ENCODE peak calls at places on chromosomes 3 and 15, in seven cellular contexts. One of them, this sample, is unnamed.

GRCh38 chr15:92683511-92683834 is 27.9 kb upstream of the FAM174B start:
- DNase-seq in tibial artery: no peak
- DNase-seq in PC-9: no peak
- DNase-seq in fibroblast of the aortic adventitia: no peak
- DNase-seq in stomach: peak; percentile 72
- DNase-seq in AG10803: peak; percentile 22
- DNase-seq in upper lobe of right lung: no peak
- DNase-seq in this sample: no peak

GRCh38 chr3:9826815-9827574 is 16.8 kb downstream of the RPUSD3 start:
- DNase-seq in upper lobe of right lung: no peak
- DNase-seq in AG10803: no peak
- DNase-seq in tibial artery: no peak
- DNase-seq in PC-9: no peak
- DNase-seq in fibroblast of the aortic adventitia: no peak
- DNase-seq in stomach: no peak
- DNase-seq in this sample: no peak

GRCh38 chr15:43939070-43939469 is 112.3 kb downstream of the WDR76 start:
- DNase-seq in tibial artery: no peak
- DNase-seq in stomach: no peak
- DNase-seq in upper lobe of right lung: no peak
- DNase-seq in AG10803: no peak
- DNase-seq in PC-9: no peak
- DNase-seq in fibroblast of the aortic adventitia: peak; percentile 42
- DNase-seq in this sample: no peak

GRCh38 chr3:48820626-48821324 is 26.9 kb downstream of the PRKAR2A start:
- DNase-seq in tibial artery: no peak
- DNase-seq in AG10803: peak; percentile 62
- DNase-seq in fibroblast of the aortic adventitia: peak; percentile 96
- DNase-seq in upper lobe of right lung: no peak
- DNase-seq in PC-9: no peak
- DNase-seq in stomach: no peak
- DNase-seq in this sample: no peak

GRCh38 chr15:25783607-25784131 is 79.5 kb downstream of the ATP10A start:
- DNase-seq in PC-9: no peak
- DNase-seq in fibroblast of the aortic adventitia: peak; percentile 37
- DNase-seq in AG10803: peak; percentile 70
- DNase-seq in stomach: no peak
- DNase-seq in upper lobe of right lung: no peak
- DNase-seq in tibial artery: no peak
- DNase-seq in this sample: no peak

GRCh38 chr3:5166846-5167245 is 20.7 kb upstream of the EDEM1 start:
- DNase-seq in PC-9: no peak
- DNase-seq in AG10803: no peak
- DNase-seq in stomach: no peak
- DNase-seq in upper lobe of right lung: no peak
- DNase-seq in fibroblast of the aortic adventitia: no peak
- DNase-seq in tibial artery: no peak
- DNase-seq in this sample: no peak

GRCh38 chr3:21274000-21274671 is 476.9 kb downstream of the ZNF385D start:
- DNase-seq in tibial artery: no peak
- DNase-seq in stomach: no peak
- DNase-seq in upper lobe of right lung: no peak
- DNase-seq in fibroblast of the aortic adventitia: peak; percentile 78
- DNase-seq in PC-9: no peak
- DNase-seq in AG10803: peak; percentile 74
- DNase-seq in this sample: no peak

GRCh38 chr3:79531566-79532295 is 236.1 kb downstream of the ROBO1 start:
- DNase-seq in fibroblast of the aortic adventitia: no peak
- DNase-seq in tibial artery: no peak
- DNase-seq in PC-9: peak; percentile 53
- DNase-seq in upper lobe of right lung: no peak
- DNase-seq in stomach: no peak
- DNase-seq in AG10803: no peak
- DNase-seq in this sample: no peak

GRCh38 chr3:63096248-63097058 is 181.7 kb upstream of the SYNPR start:
- DNase-seq in fibroblast of the aortic adventitia: no peak
- DNase-seq in AG10803: no peak
- DNase-seq in PC-9: no peak
- DNase-seq in tibial artery: no peak
- DNase-seq in upper lobe of right lung: peak; percentile 48
- DNase-seq in stomach: no peak
- DNase-seq in this sample: no peak

GRCh38 chr3:38985981-38986380 is 65.8 kb downstream of the SCN11A start:
- DNase-seq in upper lobe of right lung: no peak
- DNase-seq in AG10803: peak; percentile 21
- DNase-seq in tibial artery: peak; percentile 22
- DNase-seq in stomach: no peak
- DNase-seq in fibroblast of the aortic adventitia: no peak
- DNase-seq in PC-9: no peak
- DNase-seq in this sample: no peak

GRCh38 chr3:140316461-140316860 is 361.4 kb upstream of the TRIM42 start:
- DNase-seq in stomach: no peak
- DNase-seq in upper lobe of right lung: no peak
- DNase-seq in PC-9: no peak
- DNase-seq in AG10803: no peak
- DNase-seq in fibroblast of the aortic adventitia: no peak
- DNase-seq in tibial artery: no peak
- DNase-seq in this sample: no peak

GRCh38 chr3:69906351-69906966 is 93.1 kb upstream of the SAMMSON start:
- DNase-seq in PC-9: no peak
- DNase-seq in AG10803: no peak
- DNase-seq in upper lobe of right lung: no peak
- DNase-seq in fibroblast of the aortic adventitia: no peak
- DNase-seq in tibial artery: no peak
- DNase-seq in stomach: no peak
- DNase-seq in this sample: no peak

GRCh38 chr3:182947892-182948291 is 32.4 kb downstream of the DCUN1D1 start:
- DNase-seq in AG10803: no peak
- DNase-seq in fibroblast of the aortic adventitia: no peak
- DNase-seq in PC-9: peak; percentile 51
- DNase-seq in upper lobe of right lung: no peak
- DNase-seq in tibial artery: no peak
- DNase-seq in stomach: no peak
- DNase-seq in this sample: no peak

DNA sequence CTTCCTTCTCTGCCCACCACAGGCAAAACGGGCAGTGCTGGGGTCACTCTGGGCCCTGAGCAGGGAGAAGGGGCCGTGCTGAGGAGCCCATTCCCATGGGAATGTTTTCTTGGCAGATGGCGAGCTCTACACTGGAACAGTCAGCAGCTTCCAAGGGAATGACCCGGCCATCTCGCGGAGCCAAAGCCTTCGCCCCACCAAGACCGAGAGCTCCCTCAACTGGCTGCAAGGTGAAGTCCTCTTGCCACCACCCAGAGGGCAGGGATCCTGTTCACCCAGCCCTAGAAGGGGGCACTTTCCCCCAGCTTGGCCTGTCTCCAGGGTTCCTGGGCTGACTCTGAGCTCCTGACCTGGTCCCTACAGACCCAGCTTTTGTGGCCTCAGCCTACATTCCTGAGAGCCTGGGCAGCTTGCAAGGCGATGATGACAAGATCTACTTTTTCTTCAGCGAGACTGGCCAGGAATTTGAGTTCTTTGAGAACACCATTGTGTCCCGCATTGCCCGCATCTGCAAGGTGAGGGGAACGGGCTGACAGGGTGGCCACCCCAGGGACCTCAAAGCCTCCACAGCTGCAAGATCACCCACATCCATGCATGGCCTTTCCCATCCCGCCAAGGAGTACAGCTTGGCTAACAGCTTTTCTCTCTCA is 12.4 kb downstream of the CIB1 start:
- DNase-seq in upper lobe of right lung: peak; percentile 82
- DNase-seq in tibial artery: peak; percentile 83
- DNase-seq in AG10803: peak; percentile 90
- DNase-seq in fibroblast of the aortic adventitia: peak; percentile 95
- DNase-seq in PC-9: peak; percentile 57
- DNase-seq in stomach: peak; percentile 81
- DNase-seq in this sample: no peak
- TF ChIP-seq CTCF in upper lobe of right lung: peak; percentile 68
- TF ChIP-seq CTCF in tibial artery: peak; percentile 81
- TF ChIP-seq CTCF in AG10803: peak; percentile 95
- TF ChIP-seq CTCF in fibroblast of the aortic adventitia: peak; percentile 93
- TF ChIP-seq CTCF in PC-9: peak; percentile 62
- TF ChIP-seq CTCF in stomach: peak; percentile 69
- TF ChIP-seq CTCF in this sample: peak; percentile 88

GRCh38 chr15:67082007-67082536 is 16.7 kb downstream of the SMAD3 start:
- DNase-seq in AG10803: no peak
- DNase-seq in fibroblast of the aortic adventitia: no peak
- DNase-seq in tibial artery: no peak
- DNase-seq in PC-9: peak; percentile 70
- DNase-seq in upper lobe of right lung: no peak
- DNase-seq in stomach: peak; percentile 81
- DNase-seq in this sample: no peak
- H3K4me3 ChIP-seq in AG10803: no peak overlapping the region
- H3K4me3 ChIP-seq in fibroblast of the aortic adventitia: no peak overlapping the region
- H3K4me3 ChIP-seq in tibial artery: no peak overlapping the region
- H3K4me3 ChIP-seq in PC-9: no peak overlapping the region
- H3K4me3 ChIP-seq in upper lobe of right lung: no peak overlapping the region
- H3K4me3 ChIP-seq in stomach: no peak overlapping the region
- H3K4me3 ChIP-seq in this sample: no peak overlapping the region

DNA sequence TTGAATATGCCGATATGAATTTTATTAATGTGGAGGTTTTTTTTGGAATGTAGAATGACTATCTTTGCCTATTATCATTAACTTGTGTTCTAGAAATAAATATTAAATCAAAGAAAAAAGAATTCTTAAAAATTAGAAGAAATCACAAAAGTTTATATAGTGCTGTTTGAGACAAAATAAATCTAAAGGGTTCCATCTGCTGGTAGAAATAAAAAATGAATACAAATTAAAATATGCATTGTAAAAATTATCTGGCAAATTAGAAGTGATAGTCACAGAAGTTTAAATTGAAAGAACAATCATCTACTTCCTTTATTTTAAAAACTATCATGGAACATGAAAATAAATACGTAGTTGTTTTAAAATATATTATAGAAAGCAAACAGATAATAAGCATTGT is 22.7 kb upstream of the ZBTB20 start:
- DNase-seq in AG10803: peak; percentile 4
- DNase-seq in tibial artery: no peak
- DNase-seq in fibroblast of the aortic adventitia: peak; percentile 26
- DNase-seq in upper lobe of right lung: no peak
- DNase-seq in stomach: no peak
- DNase-seq in PC-9: no peak
- DNase-seq in this sample: no peak
- TF ChIP-seq CTCF in AG10803: peak; percentile 37
- TF ChIP-seq CTCF in tibial artery: peak; percentile 35
- TF ChIP-seq CTCF in fibroblast of the aortic adventitia: peak; percentile 17
- TF ChIP-seq CTCF in upper lobe of right lung: peak; percentile 43
- TF ChIP-seq CTCF in stomach: peak; percentile 25
- TF ChIP-seq CTCF in PC-9: peak; percentile 57
- TF ChIP-seq CTCF in this sample: no peak

GRCh38 chr3:42518800-42519567 is 16.5 kb downstream of the VIPR1 start:
- DNase-seq in AG10803: no peak
- DNase-seq in upper lobe of right lung: no peak
- DNase-seq in fibroblast of the aortic adventitia: no peak
- DNase-seq in stomach: no peak
- DNase-seq in PC-9: no peak
- DNase-seq in tibial artery: no peak
- DNase-seq in this sample: no peak
- H3K4me3 ChIP-seq in AG10803: no peak overlapping the region
- H3K4me3 ChIP-seq in upper lobe of right lung: no peak overlapping the region
- H3K4me3 ChIP-seq in fibroblast of the aortic adventitia: no peak overlapping the region
- H3K4me3 ChIP-seq in stomach: no peak overlapping the region
- H3K4me3 ChIP-seq in PC-9: no peak overlapping the region
- H3K4me3 ChIP-seq in tibial artery: no peak overlapping the region
- H3K4me3 ChIP-seq in this sample: no peak overlapping the region

DNA sequence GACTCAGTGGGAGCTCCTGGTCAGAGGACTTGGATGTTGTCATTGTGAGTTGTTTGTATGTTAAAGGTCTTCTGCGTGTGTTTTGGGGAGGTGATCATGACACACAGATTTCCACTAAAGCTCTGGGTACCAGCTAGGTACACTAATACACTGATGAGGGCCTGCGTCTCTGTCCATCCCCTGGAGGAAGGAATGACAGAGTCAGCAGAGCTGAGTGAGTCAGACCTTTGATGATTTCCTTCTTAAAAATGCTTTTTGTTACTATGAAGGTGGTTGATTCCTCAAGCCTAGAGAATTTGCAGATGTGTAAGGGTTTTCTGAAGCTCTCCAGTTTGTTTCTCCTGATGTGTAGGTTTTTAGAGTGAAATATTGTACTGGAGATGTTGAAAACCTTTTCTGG is 424.1 kb upstream of the TPM1 start:
- DNase-seq in AG10803: peak; percentile 90
- DNase-seq in tibial artery: no peak
- DNase-seq in PC-9: peak; percentile 60
- DNase-seq in fibroblast of the aortic adventitia: peak; percentile 83
- DNase-seq in upper lobe of right lung: no peak
- DNase-seq in stomach: no peak
- DNase-seq in this sample: no peak
- TF ChIP-seq CTCF in AG10803: peak; percentile 77
- TF ChIP-seq CTCF in tibial artery: peak; percentile 26
- TF ChIP-seq CTCF in PC-9: no peak
- TF ChIP-seq CTCF in fibroblast of the aortic adventitia: peak; percentile 72
- TF ChIP-seq CTCF in upper lobe of right lung: no peak
- TF ChIP-seq CTCF in stomach: no peak
- TF ChIP-seq CTCF in this sample: no peak

GRCh38 chr3:195907730-195908438 is 467 bp downstream of the TNK2 start:
- DNase-seq in PC-9: peak; percentile 47
- DNase-seq in stomach: peak; percentile 51
- DNase-seq in upper lobe of right lung: peak; percentile 78
- DNase-seq in tibial artery: peak; percentile 41
- DNase-seq in AG10803: no peak
- DNase-seq in fibroblast of the aortic adventitia: no peak
- DNase-seq in this sample: no peak
- H3K4me3 ChIP-seq in PC-9: peak overlapping the region; percentile 63
- H3K4me3 ChIP-seq in stomach: peak overlapping the region; percentile 76
- H3K4me3 ChIP-seq in upper lobe of right lung: peak overlapping the region; percentile 62
- H3K4me3 ChIP-seq in tibial artery: peak overlapping the region; percentile 82
- H3K4me3 ChIP-seq in AG10803: peak overlapping the region; percentile 65
- H3K4me3 ChIP-seq in fibroblast of the aortic adventitia: peak overlapping the region; percentile 68
- H3K4me3 ChIP-seq in this sample: peak overlapping the region; percentile 55

This sample was measured in GM12864.